ENCODE peak calls at places on chromosomes 12 and 14, in four cellular contexts. One of them, this sample, is unnamed.

GRCh38 chr12:6535697-6535946 is 1.3 kb downstream of the GAPDH start:
- DNase-seq in SK-N-SH: no peak
- DNase-seq in H1: no peak
- DNase-seq in GM12878: no peak
- DNase-seq in this sample: no peak

GRCh38 chr14:91400696-91401095 is 16.9 kb downstream of the CCDC88C start:
- DNase-seq in SK-N-SH: no peak
- DNase-seq in GM12878: no peak
- DNase-seq in H1: no peak
- DNase-seq in this sample: no peak

GRCh38 chr14:58191763-58192596 is 8.0 kb upstream of the ACTR10 start:
- DNase-seq in GM12878: no peak
- DNase-seq in SK-N-SH: no peak
- DNase-seq in H1: no peak
- DNase-seq in this sample: no peak

GRCh38 chr12:132887513-132888341 is at the start of gene CHFR:
- DNase-seq in H1: peak; percentile 94
- DNase-seq in SK-N-SH: peak; percentile 97
- DNase-seq in GM12878: peak; percentile 77
- DNase-seq in this sample: peak; percentile 94

GRCh38 chr12:93783827-93784226 is 106.7 kb downstream of the CRADD start:
- DNase-seq in SK-N-SH: peak; percentile 39
- DNase-seq in H1: no peak
- DNase-seq in GM12878: no peak
- DNase-seq in this sample: no peak

GRCh38 chr14:24325131-24325530 is 9.7 kb downstream of the ADCY4 start:
- DNase-seq in SK-N-SH: no peak
- DNase-seq in H1: no peak
- DNase-seq in GM12878: no peak
- DNase-seq in this sample: no peak

GRCh38 chr14:37024166-37024565 is 148.2 kb downstream of the SLC25A21 start:
- DNase-seq in GM12878: no peak
- DNase-seq in SK-N-SH: no peak
- DNase-seq in H1: no peak
- DNase-seq in this sample: peak; percentile 35

GRCh38 chr12:71438670-71439361 is 782 bp upstream of the LGR5 start:
- DNase-seq in SK-N-SH: peak; percentile 46
- DNase-seq in GM12878: no peak
- DNase-seq in H1: no peak
- DNase-seq in this sample: peak; percentile 98

GRCh38 chr12:87336814-87337336 is 692.3 kb downstream of the C12orf50 start:
- DNase-seq in H1: no peak
- DNase-seq in GM12878: no peak
- DNase-seq in SK-N-SH: no peak
- DNase-seq in this sample: no peak

GRCh38 chr14:79379266-79379665 is 832.0 kb downstream of the DIO2 start:
- DNase-seq in GM12878: no peak
- DNase-seq in H1: no peak
- DNase-seq in SK-N-SH: no peak
- DNase-seq in this sample: no peak

GRCh38 chr12:106137456-106138278 is 1.1 kb downstream of the NUAK1 start:
- DNase-seq in SK-N-SH: no peak
- DNase-seq in GM12878: no peak
- DNase-seq in H1: no peak
- DNase-seq in this sample: no peak

GRCh38 chr14:105412768-105413541 is 6.7 kb upstream of the MTA1 start:
- DNase-seq in GM12878: no peak
- DNase-seq in H1: no peak
- DNase-seq in SK-N-SH: no peak
- DNase-seq in this sample: no peak

GRCh38 chr12:115227137-115227615 is 543.2 kb upstream of the TBX3 start:
- DNase-seq in GM12878: no peak
- DNase-seq in SK-N-SH: no peak
- DNase-seq in H1: no peak
- DNase-seq in this sample: peak; percentile 80

GRCh38 chr14:50301914-50302313 is 10.1 kb downstream of the L2HGDH start:
- DNase-seq in SK-N-SH: no peak
- DNase-seq in GM12878: no peak
- DNase-seq in H1: no peak
- DNase-seq in this sample: no peak

GRCh38 chr12:57240069-57240921 is 10.7 kb downstream of the STAC3 start:
- DNase-seq in H1: no peak
- DNase-seq in GM12878: no peak
- DNase-seq in SK-N-SH: peak; percentile 80
- DNase-seq in this sample: no peak

GRCh38 chr14:96747006-96747405 is 50.2 kb upstream of the VRK1 start:
- DNase-seq in H1: no peak
- DNase-seq in SK-N-SH: no peak
- DNase-seq in GM12878: no peak
- DNase-seq in this sample: no peak

GRCh38 chr12:88417531-88417930 is 162.7 kb downstream of the KITLG start:
- DNase-seq in GM12878: no peak
- DNase-seq in SK-N-SH: no peak
- DNase-seq in H1: no peak
- DNase-seq in this sample: no peak

GRCh38 chr14:75453817-75454434 is 26.1 kb downstream of the JDP2 start:
- DNase-seq in H1: no peak
- DNase-seq in GM12878: peak; percentile 61
- DNase-seq in SK-N-SH: no peak
- DNase-seq in this sample: no peak

GRCh38 chr14:73725116-73726024 is 11.2 kb upstream of the PNMA1 start:
- DNase-seq in H1: no peak
- DNase-seq in SK-N-SH: no peak
- DNase-seq in GM12878: no peak
- DNase-seq in this sample: no peak

GRCh38 chr14:56494167-56494566 is 85.4 kb upstream of the TMEM260 start:
- DNase-seq in H1: no peak
- DNase-seq in SK-N-SH: no peak
- DNase-seq in GM12878: no peak
- DNase-seq in this sample: no peak
- TF ChIP-seq TCF12 in H1: no peak
- TF ChIP-seq TCF12 in SK-N-SH: no peak
- TF ChIP-seq TCF12 in GM12878: no peak
- TF ChIP-seq TCF12 in this sample: no peak

GRCh38 chr14:89309670-89310177 is 107.3 kb downstream of the FOXN3 start:
- DNase-seq in H1: no peak
- DNase-seq in GM12878: no peak
- DNase-seq in SK-N-SH: no peak
- DNase-seq in this sample: no peak
- TF ChIP-seq JUND in H1: no peak
- TF ChIP-seq JUND in GM12878: no peak
- TF ChIP-seq JUND in SK-N-SH: no peak
- TF ChIP-seq JUND in this sample: no peak

GRCh38 chr12:37546206-37546605 is 770.4 kb upstream of the ALG10B start:
- DNase-seq in H1: no peak
- DNase-seq in GM12878: no peak
- DNase-seq in SK-N-SH: no peak
- DNase-seq in this sample: no peak

GRCh38 chr12:37545759-37546158 is 770.8 kb upstream of the ALG10B start:
- DNase-seq in H1: no peak
- DNase-seq in SK-N-SH: no peak
- DNase-seq in GM12878: no peak
- DNase-seq in this sample: no peak

GRCh38 chr12:37543966-37544668 is 772.5 kb upstream of the ALG10B start:
- DNase-seq in H1: no peak
- DNase-seq in GM12878: no peak
- DNase-seq in SK-N-SH: no peak
- DNase-seq in this sample: no peak

GRCh38 chr12:37543131-37543965 is 773.2 kb upstream of the ALG10B start:
- DNase-seq in SK-N-SH: peak; percentile 61
- DNase-seq in GM12878: no peak
- DNase-seq in H1: no peak
- DNase-seq in this sample: no peak

DNA sequence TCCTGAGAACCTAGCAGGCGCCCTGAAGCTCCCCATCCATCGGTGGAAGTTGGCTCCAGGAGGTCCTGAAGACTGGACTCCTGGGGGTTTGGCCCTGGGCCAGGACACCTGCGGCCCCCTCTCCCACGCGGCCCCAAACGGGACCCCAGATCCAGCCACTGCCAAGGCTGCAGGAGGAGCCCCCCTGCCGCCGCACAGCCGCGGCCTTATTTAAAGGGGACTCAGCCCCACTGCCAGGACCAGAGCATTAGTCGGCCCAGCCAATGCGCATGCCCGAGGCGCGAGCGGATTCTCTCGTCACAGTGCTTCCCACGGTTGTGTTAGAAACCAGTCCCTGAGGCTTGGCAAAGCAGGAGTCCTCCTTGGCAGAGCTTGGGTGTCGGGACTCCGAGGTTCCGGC is 775.2 kb upstream of the ALG10B start:
- DNase-seq in GM12878: no peak
- DNase-seq in H1: no peak
- DNase-seq in SK-N-SH: no peak
- DNase-seq in this sample: no peak
- TF ChIP-seq CHD2 in GM12878: no peak
- TF ChIP-seq CHD2 in H1: no peak
- TF ChIP-seq CHD2 in SK-N-SH: no peak
- TF ChIP-seq CHD2 in this sample: no peak

GRCh38 chr12:117020536-117021220 is 78.5 kb downstream of the TESC start:
- DNase-seq in H1: no peak
- DNase-seq in GM12878: no peak
- DNase-seq in SK-N-SH: no peak
- DNase-seq in this sample: no peak
- TF ChIP-seq TCF12 in H1: no peak
- TF ChIP-seq TCF12 in GM12878: no peak
- TF ChIP-seq TCF12 in SK-N-SH: no peak
- TF ChIP-seq TCF12 in this sample: no peak

GRCh38 chr12:121578230-121579189 is 2.3 kb downstream of the KDM2B start:
- DNase-seq in H1: peak; percentile 34
- DNase-seq in GM12878: no peak
- DNase-seq in SK-N-SH: peak; percentile 37
- DNase-seq in this sample: no peak
- TF ChIP-seq JUND in H1: no peak
- TF ChIP-seq JUND in GM12878: no peak
- TF ChIP-seq JUND in SK-N-SH: no peak
- TF ChIP-seq JUND in this sample: no peak

DNA sequence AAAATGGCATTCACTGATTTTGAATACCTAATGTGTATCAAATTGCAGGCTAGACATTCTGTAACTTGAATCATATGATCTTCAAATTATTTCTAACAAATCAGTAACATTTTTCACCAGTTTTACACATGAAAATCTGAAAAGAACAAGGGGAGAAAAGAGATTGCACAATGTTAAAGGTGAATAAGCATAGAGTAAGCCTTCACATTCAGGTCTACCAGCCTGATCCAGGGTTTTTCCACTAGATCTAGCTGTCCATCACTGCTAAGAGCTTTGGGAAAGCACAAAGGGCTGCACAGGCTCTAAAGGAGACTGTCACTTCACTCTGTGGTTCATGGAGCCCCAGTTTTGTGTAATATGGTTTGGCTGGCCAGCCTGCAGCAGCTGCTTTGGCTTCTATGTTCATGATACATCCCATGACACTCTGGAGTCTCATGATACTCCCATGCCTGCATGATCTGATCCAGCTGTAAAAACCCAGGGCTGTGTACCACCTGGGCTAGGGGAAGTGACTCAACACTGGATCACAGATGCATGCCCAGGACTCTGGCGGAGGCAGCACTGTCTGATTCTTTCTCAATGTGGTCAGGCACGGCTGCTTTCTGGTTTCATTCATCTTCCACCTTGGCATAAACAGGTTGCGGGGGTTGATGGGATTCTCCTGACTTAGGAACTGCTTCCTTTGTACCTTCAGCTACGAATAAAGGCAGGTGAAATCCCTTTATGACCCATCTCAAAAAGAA is 859.7 kb downstream of the GALC start:
- DNase-seq in SK-N-SH: no peak
- DNase-seq in GM12878: no peak
- DNase-seq in H1: no peak
- DNase-seq in this sample: no peak
- TF ChIP-seq CHD2 in SK-N-SH: no peak
- TF ChIP-seq CHD2 in GM12878: no peak
- TF ChIP-seq CHD2 in H1: no peak
- TF ChIP-seq CHD2 in this sample: no peak

GRCh38 chr14:101843665-101844064 is 82.2 kb downstream of the PPP2R5C start:
- DNase-seq in SK-N-SH: no peak
- DNase-seq in H1: no peak
- DNase-seq in GM12878: peak; percentile 69
- DNase-seq in this sample: no peak
- TF ChIP-seq TCF12 in SK-N-SH: no peak
- TF ChIP-seq TCF12 in H1: no peak
- TF ChIP-seq TCF12 in GM12878: peak; percentile 29
- TF ChIP-seq TCF12 in this sample: no peak

This sample was measured in HepG2.